ENCODE peak calls at places on chromosomes 12 and 14, in four cellular contexts. R is heart left ventricle, X is foreskin fibroblast, P is mucosa of descending colon. H is an unnamed sample.

GRCh38 chr14:100896369-100897060 is 7.0 kb downstream of the RTL1 start:
- DNase-seq in R (no peak), X (no peak), P (no peak), H (no peak)

GRCh38 chr14:95835331-95835730 is 41.3 kb upstream of the TUNAR start:
- DNase-seq in R (no peak), X (no peak), P (no peak), H (no peak)

GRCh38 chr14:58631720-58632119 is 6.0 kb upstream of the DACT1 start:
- DNase-seq in R (no peak), X (no peak), P (no peak), H (no peak)

GRCh38 chr14:98623806-98624430 is 648.1 kb downstream of the BCL11B start:
- DNase-seq in R (no peak), X (no peak), P (no peak), H (no peak)

GRCh38 chr12:46354799-46355194 is 17.8 kb downstream of the SLC38A2 start:
- DNase-seq in R (no peak), X (no peak), P (no peak), H (no peak)

GRCh38 chr14:96352708-96353107 is 10.4 kb downstream of the ATG2B start:
- DNase-seq in R (no peak), X (peak; percentile 12), P (no peak), H (no peak)

GRCh38 chr12:24488091-24488596 is 460.8 kb downstream of the BCAT1 start:
- DNase-seq in R (no peak), X (no peak), P (no peak), H (no peak)

GRCh38 chr12:128381537-128381936 is 114.6 kb downstream of the TMEM132C start:
- DNase-seq in R (no peak), X (no peak), P (no peak), H (no peak)

GRCh38 chr12:107990325-107990724 is 138.8 kb upstream of the WSCD2 start:
- DNase-seq in R (peak; percentile 29), X (no peak), P (peak; percentile 27), H (no peak)

GRCh38 chr14:99476864-99477263 is 3.8 kb downstream of the SETD3 start:
- DNase-seq in R (no peak), X (peak; percentile 39), P (no peak), H (no peak)

GRCh38 chr12:92108651-92109050 is 37.0 kb downstream of the BTG1 start:
- DNase-seq in R (peak; percentile 24), X (peak; percentile 91), P (no peak), H (peak; percentile 41)

GRCh38 chr12:45518516-45519235 is 210.8 kb upstream of the ARID2 start:
- DNase-seq in R (no peak), X (no peak), P (no peak), H (no peak)

GRCh38 chr12:103833095-103833777 is 7.8 kb downstream of the NT5DC3 start:
- DNase-seq in R (no peak), X (peak; percentile 75), P (no peak), H (no peak)

GRCh38 chr12:88993655-88994054 is 358.6 kb downstream of the DUSP6 start:
- DNase-seq in R (no peak), X (peak; percentile 78), P (no peak), H (peak; percentile 45)

GRCh38 chr14:105884808-105885281 is 358.5 kb downstream of the TMEM121 start:
- DNase-seq in R (no peak), X (no peak), P (no peak), H (no peak)

GRCh38 chr12:22172501-22172900 is 126.5 kb downstream of the CMAS start:
- DNase-seq in R (no peak), X (no peak), P (no peak), H (no peak)

GRCh38 chr12:22169281-22169824 is 123.3 kb downstream of the CMAS start:
- DNase-seq in R (no peak), X (no peak), P (no peak), H (no peak)

GRCh38 chr12:22173154-22173553 is 127.1 kb downstream of the CMAS start:
- DNase-seq in R (no peak), X (no peak), P (no peak), H (no peak)
- TF ChIP-seq CTCF in R (no peak), X (no peak), P (no peak), H (peak; percentile 12)

DNA sequence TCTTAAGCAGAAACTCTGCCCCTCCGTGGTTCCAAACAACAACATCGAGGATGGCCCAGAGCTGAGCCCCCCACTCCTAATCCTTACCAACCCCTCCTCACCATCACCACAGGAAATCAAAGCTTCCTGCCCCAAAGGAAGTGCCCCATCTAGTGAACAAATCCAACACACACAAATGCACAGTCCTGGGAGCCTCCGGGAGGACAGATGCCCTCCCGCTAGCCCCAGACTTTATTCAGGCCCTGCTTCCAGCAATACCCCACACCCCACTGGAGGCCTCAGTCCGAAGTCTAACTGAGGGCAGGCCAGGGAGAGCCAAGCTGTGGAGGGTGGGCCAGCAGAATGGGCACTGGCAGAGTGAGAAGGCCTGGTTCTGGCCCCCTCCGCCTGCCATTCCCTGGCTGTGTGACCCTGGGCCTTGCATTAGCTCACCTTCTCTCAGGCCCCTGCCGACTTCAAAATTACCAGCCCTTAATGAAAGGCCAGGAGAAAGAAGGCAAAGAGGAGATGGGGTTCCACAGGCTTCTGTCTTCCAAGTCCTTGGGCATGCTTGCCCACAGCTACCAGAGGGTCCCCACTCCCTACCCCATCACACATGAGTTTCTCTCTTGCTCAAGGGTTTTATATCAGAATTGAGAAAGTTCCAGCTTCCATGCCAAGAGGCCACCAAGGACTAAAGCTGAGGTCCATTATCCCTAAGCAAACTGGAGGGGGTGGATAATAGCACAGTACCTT is 2.3 kb downstream of the HDAC7 start:
- DNase-seq in R (no peak), X (peak; percentile 67), P (no peak), H (no peak)
- TF ChIP-seq CTCF in R (peak; percentile 44), X (peak; percentile 40), P (no peak), H (peak; percentile 41)

DNA sequence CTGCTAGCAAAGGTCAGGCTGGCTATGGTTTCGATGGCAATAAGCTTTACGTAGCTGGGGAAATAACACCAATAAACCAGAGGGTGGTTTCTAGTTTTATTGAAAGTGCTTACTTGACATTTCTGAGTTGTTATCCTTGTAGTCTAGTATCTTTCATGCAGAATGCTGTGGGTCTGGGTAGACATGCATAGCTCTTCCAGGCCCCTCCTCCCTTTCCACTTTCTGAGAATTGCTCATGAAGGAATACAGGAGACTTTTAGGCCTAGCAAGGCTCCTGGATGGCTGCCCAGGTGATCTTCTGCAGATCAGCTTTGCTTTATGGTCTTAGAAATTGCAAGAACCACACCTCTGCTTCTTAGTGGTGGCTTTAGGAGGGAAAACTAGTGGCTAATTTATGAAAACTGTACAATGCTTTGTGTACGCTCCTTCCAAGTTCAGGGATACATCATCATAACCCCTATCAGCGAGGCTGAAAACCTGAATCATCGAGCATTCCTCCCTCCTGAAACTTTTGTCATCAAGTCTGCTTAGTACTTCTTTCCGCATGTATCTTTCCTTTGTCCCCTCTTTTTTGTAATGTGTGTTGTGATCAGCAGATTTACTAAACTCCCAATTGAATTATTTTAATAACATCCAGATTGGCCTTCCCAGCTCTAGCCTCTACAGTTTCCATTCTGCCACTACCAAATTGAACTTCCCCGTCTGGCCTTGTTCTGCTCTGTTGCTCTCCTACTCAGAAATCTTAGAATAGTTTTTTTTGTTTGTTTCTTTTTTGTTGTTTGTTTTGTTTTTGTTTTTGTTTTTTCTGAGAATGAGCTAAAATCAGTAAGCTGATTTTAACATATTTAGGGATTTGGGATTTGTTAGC is 473.1 kb downstream of the RAD51B start:
- DNase-seq in R (no peak), X (no peak), P (peak; percentile 64), H (no peak)
- TF ChIP-seq CTCF in R (no peak), X (no peak), P (no peak), H (no peak)

GRCh38 chr12:52531563-52532300 is 11.5 kb upstream of the KRT5 start:
- DNase-seq in R (no peak), X (no peak), P (no peak), H (no peak)

GRCh38 chr12:52533686-52534470 is 13.7 kb upstream of the KRT5 start:
- DNase-seq in R (no peak), X (no peak), P (no peak), H (no peak)

GRCh38 chr12:52537101-52537500 is 15.8 kb downstream of the KRT71 start:
- DNase-seq in R (no peak), X (no peak), P (no peak), H (no peak)

GRCh38 chr12:52532636-52533035 is 12.4 kb upstream of the KRT5 start:
- DNase-seq in R (no peak), X (no peak), P (no peak), H (no peak)

DNA sequence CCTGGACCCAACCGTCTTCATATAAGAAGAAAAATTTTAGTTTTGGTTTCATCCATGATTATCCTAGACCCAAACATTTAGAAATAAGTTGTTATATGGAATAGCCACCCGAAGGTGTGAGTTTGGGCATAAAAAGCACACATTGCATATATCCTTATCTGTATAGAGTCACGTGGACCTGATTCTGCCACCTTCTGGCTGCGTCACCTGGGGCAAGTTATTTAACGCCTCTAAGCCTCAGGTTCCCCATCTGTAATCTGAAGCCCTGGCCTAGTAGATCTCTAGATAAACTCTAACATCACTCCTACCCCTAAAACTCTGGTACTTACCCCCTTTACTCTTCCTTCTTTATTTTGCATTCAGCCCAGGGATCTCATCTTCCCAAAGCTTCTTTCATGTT is 14.3 kb upstream of the KRT5 start:
- DNase-seq in R (no peak), X (no peak), P (no peak), H (no peak)
- TF ChIP-seq CTCF in R (no peak), X (no peak), P (no peak), H (no peak)

GRCh38 chr12:110861729-110862128 is 14.9 kb downstream of the CCDC63 start:
- DNase-seq in R (no peak), X (no peak), P (no peak), H (no peak)
- TF ChIP-seq CTCF in R (peak; percentile 10), X (no peak), P (no peak), H (no peak)

GRCh38 chr14:88129306-88130056 is 124.5 kb downstream of the GPR65 start:
- DNase-seq in R (peak; percentile 25), X (peak; percentile 82), P (no peak), H (no peak)
- TF ChIP-seq CTCF in R (no peak), X (peak; percentile 2), P (no peak), H (no peak)

GRCh38 chr12:131005161-131006035 is 51.7 kb downstream of the ADGRD1 start:
- DNase-seq in R (no peak), X (no peak), P (no peak), H (no peak)
- TF ChIP-seq CTCF in R (no peak), X (no peak), P (no peak), H (no peak)

DNA sequence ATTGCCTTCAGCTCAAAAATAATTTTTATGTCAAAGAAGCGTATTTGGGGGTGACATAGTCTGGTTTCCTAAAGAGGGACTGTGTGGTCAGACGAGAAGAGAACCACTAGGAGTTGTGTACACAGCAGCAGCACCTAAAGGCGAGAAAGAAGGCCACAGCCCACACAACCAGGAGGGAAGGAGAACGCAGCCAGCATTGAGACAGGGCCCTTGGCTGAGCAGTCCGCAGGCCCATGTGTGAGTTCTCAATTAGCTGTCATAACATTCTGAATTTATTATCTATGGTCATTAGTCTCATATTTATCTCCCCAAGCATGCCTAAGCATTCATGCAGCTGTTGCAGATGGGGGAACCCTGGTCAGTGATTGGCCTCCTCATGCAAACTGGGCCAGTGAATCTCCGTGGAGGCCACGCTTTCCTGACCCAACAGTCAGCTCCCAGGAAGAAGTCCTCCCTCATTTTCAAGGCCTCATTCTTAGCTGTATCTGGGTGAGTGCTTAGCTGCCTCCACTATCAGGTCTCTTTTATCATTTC is 81.2 kb upstream of the ATF7IP start:
- DNase-seq in R (peak; percentile 76), X (no peak), P (no peak), H (no peak)
- TF ChIP-seq CTCF in R (no peak), X (no peak), P (no peak), H (no peak)

H was measured in AG09319.